ENCODE peak calls at places on chromosome 5, in four cellular contexts. E, Y, O and C are unnamed samples.

GRCh38 chr5:56816546-56817081 is 1.3 kb downstream of the MAP3K1 start:
- DNase-seq in E (peak; percentile 95), Y (peak; percentile 50), O (peak; percentile 61), C (peak; percentile 80)

GRCh38 chr5:158805195-158805594 is 294.5 kb downstream of the EBF1 start:
- DNase-seq in E (no peak), Y (no peak), O (no peak), C (no peak)

GRCh38 chr5:141866111-141866510 is 12.1 kb downstream of the PCDH1 start:
- DNase-seq in E (peak; percentile 41), Y (peak; percentile 82), O (peak; percentile 89), C (no peak)

GRCh38 chr5:151683936-151684586 is 2.7 kb downstream of the SPARC start:
- DNase-seq in E (peak; percentile 17), Y (no peak), O (no peak), C (no peak)

GRCh38 chr5:141637266-141637692 is 482 bp downstream of the RELL2 start:
- DNase-seq in E (no peak), Y (no peak), O (peak; percentile 29), C (peak; percentile 88)

GRCh38 chr5:102843997-102844396 is 88.9 kb downstream of the PAM start:
- DNase-seq in E (no peak), Y (no peak), O (no peak), C (no peak)

GRCh38 chr5:134500699-134501430 is 24.6 kb upstream of the JADE2 start:
- DNase-seq in E (no peak), Y (no peak), O (no peak), C (no peak)

GRCh38 chr5:112787896-112788295 is 50.2 kb downstream of the APC start:
- DNase-seq in E (peak; percentile 17), Y (no peak), O (no peak), C (no peak)

GRCh38 chr5:112202694-112203093 is 216.4 kb downstream of the EPB41L4A start:
- DNase-seq in E (no peak), Y (no peak), O (no peak), C (no peak)

GRCh38 chr5:135429326-135429725 is 17.8 kb downstream of the DCANP1 start:
- DNase-seq in E (peak; percentile 3), Y (no peak), O (no peak), C (no peak)

GRCh38 chr5:97229688-97230285 is 46.7 kb upstream of the RIOK2 start:
- DNase-seq in E (no peak), Y (no peak), O (no peak), C (no peak)
- H3K27me3 ChIP-seq in E (no peaks in the 10 kb centered on the region), Y (no peaks in the 10 kb centered on the region), O (no peaks in the 10 kb centered on the region), C (no peaks in the 10 kb centered on the region)

DNA sequence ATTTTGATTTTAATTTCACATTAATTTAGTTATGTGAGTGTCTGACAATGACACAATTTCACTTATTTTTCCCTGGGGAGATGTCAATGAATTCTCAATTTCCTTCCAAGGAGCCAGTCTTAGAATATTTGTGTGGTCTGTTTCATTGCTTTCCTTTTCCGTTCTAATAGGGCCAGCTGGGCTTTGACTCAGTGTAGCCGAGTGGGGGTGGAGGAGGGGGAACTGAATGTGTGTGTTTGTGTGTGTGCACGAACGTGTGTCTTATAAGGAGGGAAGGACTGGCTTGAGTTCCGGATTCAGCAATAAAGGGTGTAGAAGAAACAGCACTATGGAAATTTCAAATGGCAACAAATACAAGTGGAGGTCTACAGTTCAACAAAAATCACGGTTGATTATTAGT is 100.1 kb downstream of the BASP1 start:
- DNase-seq in E (peak; percentile 71), Y (no peak), O (no peak), C (no peak)
- H3K4me3 ChIP-seq in E (no peak overlapping the region), Y (no peak overlapping the region), O (no peak overlapping the region), C (no peak overlapping the region)

DNA sequence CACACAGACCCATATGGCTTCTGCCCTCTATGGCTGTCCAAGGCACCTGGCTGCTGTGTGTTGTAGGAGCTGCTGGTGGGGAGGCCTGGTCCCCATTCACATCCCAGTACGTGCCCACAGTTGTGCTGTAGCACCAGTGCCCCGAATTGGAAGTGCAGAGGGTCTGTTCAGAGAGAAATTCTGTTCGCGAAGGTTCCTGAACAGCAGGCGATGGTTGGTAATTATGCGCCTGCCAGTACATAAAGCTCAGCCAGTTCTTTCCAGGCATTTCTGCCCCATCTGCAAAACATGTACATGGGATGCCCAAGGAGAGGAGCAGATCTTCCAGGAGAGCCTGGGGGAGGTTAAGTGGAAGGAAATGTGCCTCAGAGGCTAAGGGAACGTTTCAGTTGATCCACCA is 41.1 kb downstream of the UBE2QL1 start:
- DNase-seq in E (no peak), Y (no peak), O (no peak), C (no peak)
- H3K27me3 ChIP-seq in E (no peaks in the 10 kb centered on the region), Y (no peaks in the 10 kb centered on the region), O (no peaks in the 10 kb centered on the region), C (peaks cover 3% of the 10 kb centered on the region)

DNA sequence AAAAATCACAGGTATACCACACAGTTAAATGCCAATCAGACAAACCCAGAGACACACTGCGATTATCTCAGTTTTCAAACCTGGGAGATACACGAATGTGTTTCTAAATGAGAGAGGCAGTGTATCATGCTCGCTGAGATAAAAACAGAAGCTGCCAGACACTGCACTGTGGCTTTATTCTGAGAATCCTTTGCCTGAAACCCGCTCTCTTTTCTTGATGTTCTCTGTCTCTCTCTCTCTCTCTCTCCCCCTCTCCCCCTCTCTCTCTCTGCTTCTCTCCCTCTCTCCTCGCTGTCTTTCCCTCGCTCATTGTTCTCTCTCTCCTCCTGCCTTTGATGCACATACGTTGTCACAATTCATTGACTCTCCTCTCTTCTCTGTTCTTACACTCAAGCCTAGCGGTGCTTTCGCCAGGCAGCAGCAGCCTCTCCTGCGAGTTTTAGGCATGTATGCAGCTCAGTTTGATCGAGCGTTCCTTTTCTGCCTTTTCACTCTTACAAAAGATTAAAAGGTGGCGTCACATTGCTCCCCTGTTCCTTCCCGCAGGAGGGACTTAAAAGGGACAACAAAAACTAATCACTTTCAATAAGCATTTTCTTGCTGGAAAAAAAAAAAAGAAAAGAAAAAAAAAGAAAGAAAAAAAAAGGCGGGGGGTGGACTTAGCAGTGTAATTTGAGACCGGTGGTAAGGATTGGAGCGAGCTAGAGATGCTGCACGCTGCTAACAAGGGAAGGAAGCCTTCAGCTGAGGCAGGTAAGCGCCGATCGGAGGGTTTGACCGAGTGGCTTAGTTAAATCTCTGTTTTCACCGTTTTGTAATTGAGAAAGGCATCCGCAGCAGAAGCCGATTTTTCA is 717.9 kb upstream of the WWC1 start:
- DNase-seq in E (no peak), Y (no peak), O (no peak), C (peak; percentile 30)
- H3K4me3 ChIP-seq in E (peak overlapping the region; percentile 66), Y (no peak overlapping the region), O (no peak overlapping the region), C (peak overlapping the region; percentile 42)

GRCh38 chr5:149702953-149703646 is 27.0 kb upstream of the PPARGC1B start:
- DNase-seq in E (no peak), Y (peak; percentile 19), O (no peak), C (no peak)
- H3K27me3 ChIP-seq in E (peaks cover 57% of the 10 kb centered on the region), Y (no peaks in the 10 kb centered on the region), O (no peaks in the 10 kb centered on the region), C (no peaks in the 10 kb centered on the region)